ENCODE peak calls at places on chromosomes 6 and 20, in four cellular contexts. K is GM12878, Y is SK-N-SH, I is K562. C is an unnamed sample.

GRCh38 chr6:23621026-23621425 is 505.0 kb upstream of the NRSN1 start:
- DNase-seq in K (no peak), I (no peak), Y (no peak), C (no peak)

GRCh38 chr6:122184260-122184934 is 215.1 kb upstream of the HSF2 start:
- DNase-seq in K (no peak), Y (peak; percentile 22), I (no peak), C (no peak)

GRCh38 chr6:43993881-43994523 is 133.2 kb downstream of the MRPL14 start:
- DNase-seq in K (no peak), I (no peak), Y (no peak), C (no peak)

GRCh38 chr20:19661717-19662637 is 96.1 kb upstream of the RIN2 start:
- DNase-seq in I (peak; percentile 56), Y (peak; percentile 65), K (no peak), C (peak; percentile 68)

GRCh38 chr6:127971945-127972391 is 71.1 kb upstream of the THEMIS start:
- DNase-seq in Y (no peak), K (no peak), I (no peak), C (no peak)

GRCh38 chr6:31068738-31069340 is 43.5 kb downstream of the C6orf15 start:
- DNase-seq in Y (peak; percentile 86), K (no peak), I (peak; percentile 87), C (peak; percentile 84)

GRCh38 chr6:165823609-165824326 is 160.7 kb upstream of the PDE10A start:
- DNase-seq in Y (no peak), I (no peak), K (no peak), C (no peak)

GRCh38 chr6:168915242-168915641 is 338.4 kb downstream of the THBS2 start:
- DNase-seq in I (no peak), K (no peak), Y (no peak), C (no peak)

GRCh38 chr20:62543470-62544302 is 67.9 kb upstream of the GATA5 start:
- DNase-seq in K (no peak), I (no peak), Y (no peak), C (no peak)

GRCh38 chr20:8635837-8636236 is 433.1 kb upstream of the PLCB4 start:
- DNase-seq in I (no peak), Y (no peak), K (no peak), C (no peak)

GRCh38 chr6:32816746-32817204 is at the start of gene HLA-DOB:
- DNase-seq in Y (no peak), I (no peak), K (no peak), C (no peak)

GRCh38 chr6:142155895-142156757 is 9.1 kb downstream of the VTA1 start:
- DNase-seq in I (peak; percentile 21), Y (peak; percentile 10), K (no peak), C (no peak)

GRCh38 chr6:51514396-51515051 is 572.9 kb downstream of the PKHD1 start:
- DNase-seq in Y (no peak), I (no peak), K (no peak), C (no peak)

GRCh38 chr6:37516920-37517405 is 17.3 kb upstream of the CCDC167 start:
- DNase-seq in K (no peak), Y (peak; percentile 51), I (no peak), C (no peak)

GRCh38 chr6:104952911-104953409 is 3.9 kb upstream of the LIN28B start:
- DNase-seq in I (peak; percentile 36), K (no peak), Y (no peak), C (peak; percentile 82)

GRCh38 chr6:169709293-169709692 is 7.4 kb downstream of the C6orf120 start:
- DNase-seq in K (no peak), Y (no peak), I (no peak), C (no peak)

GRCh38 chr20:967796-968742 is 34.0 kb downstream of the RSPO4 start:
- DNase-seq in I (peak; percentile 75), K (peak; percentile 13), Y (peak; percentile 62), C (no peak)

GRCh38 chr6:130943738-130944137 is 116.5 kb downstream of the SMLR1 start:
- DNase-seq in Y (no peak), I (no peak), K (no peak), C (no peak)

GRCh38 chr6:142265476-142265875 is 36.3 kb upstream of the ADGRG6 start:
- DNase-seq in Y (no peak), K (no peak), I (no peak), C (no peak)

GRCh38 chr6:108805611-108806181 is 42.5 kb upstream of the ARMC2 start:
- DNase-seq in I (no peak), K (peak; percentile 21), Y (no peak), C (no peak)

GRCh38 chr6:63527658-63528514 is 44.4 kb upstream of the LOC128125822 start:
- DNase-seq in Y (no peak), I (no peak), K (no peak), C (no peak)
- TF ChIP-seq USF1 in Y (no peak), I (no peak), K (no peak), C (no peak)

GRCh38 chr6:106159531-106159940 is 73.4 kb downstream of the PRDM1 start:
- DNase-seq in K (no peak), Y (no peak), I (no peak), C (no peak)
- TF ChIP-seq USF1 in K (no peak), Y (peak; percentile 19), I (no peak), C (no peak)

DNA sequence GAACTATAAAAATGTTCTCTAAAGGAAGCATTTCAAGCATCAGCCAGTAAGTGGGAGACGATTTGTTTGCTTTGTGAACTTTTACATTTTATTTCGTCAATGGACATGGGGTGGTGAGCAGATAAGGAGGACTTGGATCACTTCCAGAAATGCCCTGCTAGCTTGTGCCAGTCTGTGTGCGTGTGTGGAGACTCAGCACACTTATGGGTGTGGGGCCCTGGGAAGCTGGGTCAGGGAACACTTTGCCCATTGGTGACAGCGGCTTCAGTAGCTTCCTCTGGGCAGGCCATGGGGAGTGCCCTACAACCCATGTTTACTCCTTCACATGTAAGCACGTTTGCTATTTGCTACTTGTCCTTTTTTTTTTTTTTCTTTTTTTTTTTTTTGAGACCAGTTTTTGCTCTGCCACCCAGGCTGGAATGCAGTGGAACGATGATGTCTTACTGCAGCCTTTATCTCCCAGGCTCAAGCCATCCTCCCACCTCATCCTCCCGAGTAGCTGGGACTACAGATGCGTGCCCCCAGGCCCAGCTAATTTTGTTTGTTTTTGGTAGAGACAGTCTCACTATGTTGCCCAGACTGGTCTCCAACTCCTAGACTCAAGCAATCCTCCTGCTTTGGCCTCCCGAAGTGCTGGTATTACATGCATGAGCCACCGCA is 24.2 kb downstream of the PRDM1 start:
- DNase-seq in Y (peak; percentile 51), K (no peak), I (no peak), C (no peak)
- TF ChIP-seq USF1 in Y (no peak), K (no peak), I (no peak), C (no peak)

GRCh38 chr6:166907373-166907841 is 48.9 kb downstream of the RNASET2 start:
- DNase-seq in Y (no peak), K (peak; percentile 53), I (no peak), C (no peak)

GRCh38 chr6:166908812-166909211 is 47.5 kb downstream of the RNASET2 start:
- DNase-seq in I (no peak), K (no peak), Y (no peak), C (no peak)

GRCh38 chr6:166906376-166907044 is 49.8 kb downstream of the RNASET2 start:
- DNase-seq in Y (no peak), K (no peak), I (no peak), C (no peak)

GRCh38 chr6:166910601-166911000 is 45.7 kb downstream of the RNASET2 start:
- DNase-seq in K (no peak), Y (no peak), I (no peak), C (no peak)

GRCh38 chr6:166907871-166908806 is 48.2 kb downstream of the RNASET2 start:
- DNase-seq in K (no peak), I (no peak), Y (no peak), C (no peak)
- TF ChIP-seq USF1 in K (no peak), I (no peak), Y (no peak), C (no peak)

GRCh38 chr6:11065436-11066202 is 21.5 kb upstream of the ELOVL2 start:
- DNase-seq in Y (no peak), I (no peak), K (no peak), C (no peak)
- TF ChIP-seq USF1 in Y (no peak), I (no peak), K (no peak), C (no peak)